ENCODE peak calls at places on chromosomes 3 and 15, in five cellular contexts. K is caudate nucleus, V is psoas muscle, F is NCI-H510A, Y is NCI-H1105. X is an unnamed sample.

GRCh38 chr3:112759210-112759609 is 87.5 kb downstream of the CD200R1L start:
- DNase-seq in Y (no peak), V (no peak), K (no peak), F (no peak), X (no peak)

GRCh38 chr3:172129868-172130751 is 90.7 kb downstream of the FNDC3B start:
- DNase-seq in F (no peak), Y (no peak), K (no peak), V (peak), X (no peak)

GRCh38 chr3:49098429-49098828 is 4.6 kb upstream of the QRICH1 start:
- DNase-seq in Y (peak), V (peak), K (no peak), F (no peak), X (no peak)

GRCh38 chr3:123401836-123402530 is 46.9 kb downstream of the ADCY5 start:
- DNase-seq in V (peak), F (no peak), Y (no peak), K (no peak), X (no peak)

GRCh38 chr15:50046868-50047267 is 72.2 kb downstream of the ATP8B4 start:
- DNase-seq in K (no peak), Y (no peak), V (no peak), F (no peak), X (no peak)

GRCh38 chr3:9777695-9778023 is 7.9 kb upstream of the CAMK1 start:
- DNase-seq in V (no peak), Y (no peak), K (no peak), F (no peak), X (no peak)

GRCh38 chr3:152277198-152277597 is 8.5 kb downstream of the MBNL1 start:
- DNase-seq in Y (no peak), V (no peak), K (no peak), F (no peak), X (no peak)

GRCh38 chr3:120764206-120764605 is 21.7 kb downstream of the GTF2E1 start:
- DNase-seq in Y (no peak), K (no peak), F (no peak), V (no peak), X (no peak)

GRCh38 chr3:113096158-113096893 is 105.5 kb downstream of the GTPBP8 start:
- DNase-seq in V (no peak), F (no peak), K (no peak), Y (no peak), X (no peak)

GRCh38 chr15:99051308-99051707 is 43.7 kb upstream of the PGPEP1L start:
- DNase-seq in V (no peak), F (no peak), K (no peak), Y (no peak), X (no peak)

X was measured in NCI-H1436.